ENCODE peak calls at places on chromosomes 16 and 17, in six cellular contexts. U is GM10248; N is stomach; J is activated naive CD4-positive, alpha-beta T cell; Q is NAMALWA; B is AG20443. W is an unnamed sample.

GRCh38 chr16:58821886-58822285 is 87.8 kb upstream of the GOT2 start:
- DNase-seq in U (no peak), N (no peak), J (no peak), Q (no peak), B (no peak), W (no peak)

GRCh38 chr16:72560617-72561016 is 388.7 kb upstream of the PMFBP1 start:
- DNase-seq in U (no peak), N (no peak), J (no peak), Q (peak; percentile 8), B (no peak), W (peak; percentile 3)

GRCh38 chr17:45745843-45746494 is 38.2 kb upstream of the CRHR1 start:
- DNase-seq in U (no peak), N (no peak), J (no peak), Q (no peak), B (no peak), W (no peak)

GRCh38 chr17:45171338-45172231 is 9.9 kb downstream of the HEXIM2 start:
- DNase-seq in U (no peak), N (peak; percentile 27), J (no peak), Q (no peak), B (peak; percentile 47), W (peak; percentile 54)

GRCh38 chr16:79284760-79285159 is 315.8 kb downstream of the MAF start:
- DNase-seq in U (no peak), N (no peak), J (no peak), Q (peak; percentile 41), B (no peak), W (peak; percentile 13)

GRCh38 chr16:51290886-51291285 is 139.8 kb upstream of the SALL1 start:
- DNase-seq in U (no peak), N (no peak), J (no peak), Q (no peak), B (no peak), W (no peak)

GRCh38 chr16:75379911-75380847 is 53.1 kb downstream of the CFDP1 start:
- DNase-seq in U (peak; percentile 64), N (no peak), J (no peak), Q (peak; percentile 80), B (no peak), W (no peak)

GRCh38 chr17:36844601-36845000 is 92.7 kb upstream of the LHX1 start:
- DNase-seq in U (no peak), N (no peak), J (no peak), Q (no peak), B (no peak), W (no peak)

GRCh38 chr16:68356249-68356918 is 45.6 kb downstream of the PRMT7 start:
- DNase-seq in U (peak; percentile 87), N (no peak), J (no peak), Q (no peak), B (no peak), W (no peak)

GRCh38 chr17:65389956-65390355 is 171.5 kb downstream of the AXIN2 start:
- DNase-seq in U (no peak), N (no peak), J (no peak), Q (no peak), B (peak; percentile 84), W (peak; percentile 21)

GRCh38 chr17:65495255-65496060 is 66.0 kb downstream of the AXIN2 start:
- DNase-seq in U (no peak), N (no peak), J (no peak), Q (no peak), B (no peak), W (peak; percentile 23)

GRCh38 chr16:80092686-80093085 is 448.1 kb upstream of the DYNLRB2 start:
- DNase-seq in U (no peak), N (no peak), J (no peak), Q (no peak), B (peak; percentile 62), W (no peak)

GRCh38 chr17:4480929-4481898 is 17.5 kb upstream of the SPNS2 start:
- DNase-seq in U (no peak), N (peak; percentile 78), J (no peak), Q (no peak), B (no peak), W (no peak)

GRCh38 chr17:2612630-2613029 is 19.2 kb downstream of the PAFAH1B1 start:
- DNase-seq in U (no peak), N (no peak), J (no peak), Q (no peak), B (no peak), W (no peak)

GRCh38 chr17:13288248-13288647 is 270.4 kb upstream of the ELAC2 start:
- DNase-seq in U (no peak), N (no peak), J (no peak), Q (no peak), B (no peak), W (no peak)

GRCh38 chr17:46832945-46833839 is 14.7 kb upstream of the WNT3 start:
- DNase-seq in U (no peak), N (no peak), J (no peak), Q (no peak), B (peak; percentile 85), W (peak; percentile 48)

GRCh38 chr16:50747206-50747956 is 5.5 kb downstream of the CYLD start:
- DNase-seq in U (peak; percentile 40), N (no peak), J (no peak), Q (peak; percentile 50), B (no peak), W (no peak)

GRCh38 chr16:75236232-75236631 is 15.2 kb downstream of the BCAR1 start:
- DNase-seq in U (no peak), N (no peak), J (no peak), Q (no peak), B (no peak), W (no peak)

GRCh38 chr16:12158428-12158827 is 181.9 kb downstream of the SNX29 start:
- DNase-seq in U (no peak), N (no peak), J (no peak), Q (no peak), B (peak; percentile 87), W (peak; percentile 75)

GRCh38 chr17:40065771-40066510 is 3.2 kb downstream of the THRA start:
- DNase-seq in U (no peak), N (no peak), J (no peak), Q (no peak), B (no peak), W (no peak)

GRCh38 chr16:64626771-64627170 is 495.1 kb downstream of the CDH11 start:
- DNase-seq in U (no peak), N (no peak), J (no peak), Q (no peak), B (no peak), W (peak; percentile 1)

GRCh38 chr16:31179747-31180458 is at the start of gene FUS:
- DNase-seq in U (peak; percentile 96), N (peak; percentile 94), J (peak; percentile 95), Q (peak; percentile 90), B (peak; percentile 98), W (peak; percentile 94)

GRCh38 chr17:48549909-48550308 is 5.0 kb upstream of the HOXB2 start:
- DNase-seq in U (no peak), N (no peak), J (no peak), Q (no peak), B (no peak), W (no peak)